ENCODE peak calls at places on chromosomes 6 and 20, in seven cellular contexts. One of them, this sample, is unnamed.

GRCh38 chr6:2848851-2849250 is 7.2 kb upstream of the SERPINB1 start:
- DNase-seq in AG10803: no peak
- DNase-seq in hepatocyte: no peak
- DNase-seq in mucosa of descending colon: peak; percentile 69
- DNase-seq in stomach: peak; percentile 49
- DNase-seq in endothelial cell: no peak
- DNase-seq in cardiac muscle cell: no peak
- DNase-seq in this sample: no peak

GRCh38 chr6:25389501-25389900 is 110.3 kb downstream of the CARMIL1 start:
- DNase-seq in AG10803: peak; percentile 52
- DNase-seq in hepatocyte: no peak
- DNase-seq in mucosa of descending colon: no peak
- DNase-seq in stomach: no peak
- DNase-seq in endothelial cell: no peak
- DNase-seq in cardiac muscle cell: peak; percentile 70
- DNase-seq in this sample: no peak

GRCh38 chr6:154766993-154767392 is 33.8 kb downstream of the SCAF8 start:
- DNase-seq in AG10803: peak; percentile 49
- DNase-seq in hepatocyte: no peak
- DNase-seq in mucosa of descending colon: no peak
- DNase-seq in stomach: no peak
- DNase-seq in endothelial cell: no peak
- DNase-seq in cardiac muscle cell: peak; percentile 33
- DNase-seq in this sample: no peak

GRCh38 chr20:34300809-34301586 is 2.2 kb downstream of the AHCY start:
- DNase-seq in AG10803: no peak
- DNase-seq in hepatocyte: peak; percentile 40
- DNase-seq in mucosa of descending colon: no peak
- DNase-seq in stomach: no peak
- DNase-seq in endothelial cell: no peak
- DNase-seq in cardiac muscle cell: no peak
- DNase-seq in this sample: no peak

GRCh38 chr6:131849799-131850198 is 42.0 kb downstream of the ENPP1 start:
- DNase-seq in AG10803: no peak
- DNase-seq in hepatocyte: no peak
- DNase-seq in mucosa of descending colon: no peak
- DNase-seq in stomach: no peak
- DNase-seq in endothelial cell: no peak
- DNase-seq in cardiac muscle cell: no peak
- DNase-seq in this sample: no peak

GRCh38 chr6:121848523-121849255 is 413.2 kb downstream of the GJA1 start:
- DNase-seq in AG10803: peak; percentile 34
- DNase-seq in hepatocyte: no peak
- DNase-seq in mucosa of descending colon: no peak
- DNase-seq in stomach: no peak
- DNase-seq in endothelial cell: no peak
- DNase-seq in cardiac muscle cell: no peak
- DNase-seq in this sample: no peak

GRCh38 chr6:17439243-17439993 is 46.0 kb downstream of the CAP2 start:
- DNase-seq in AG10803: no peak
- DNase-seq in hepatocyte: no peak
- DNase-seq in mucosa of descending colon: no peak
- DNase-seq in stomach: no peak
- DNase-seq in endothelial cell: no peak
- DNase-seq in cardiac muscle cell: no peak
- DNase-seq in this sample: no peak

GRCh38 chr6:134081506-134081905 is 29.1 kb upstream of the SLC2A12 start:
- DNase-seq in AG10803: no peak
- DNase-seq in hepatocyte: no peak
- DNase-seq in mucosa of descending colon: no peak
- DNase-seq in stomach: no peak
- DNase-seq in endothelial cell: no peak
- DNase-seq in cardiac muscle cell: no peak
- DNase-seq in this sample: no peak

GRCh38 chr6:167351656-167352354 is 26.9 kb downstream of the TTLL2 start:
- DNase-seq in AG10803: no peak
- DNase-seq in hepatocyte: no peak
- DNase-seq in mucosa of descending colon: no peak
- DNase-seq in stomach: no peak
- DNase-seq in endothelial cell: no peak
- DNase-seq in cardiac muscle cell: no peak
- DNase-seq in this sample: no peak

GRCh38 chr6:125749112-125749863 is at the start of gene HEY2:
- DNase-seq in AG10803: peak; percentile 83
- DNase-seq in hepatocyte: peak; percentile 96
- DNase-seq in mucosa of descending colon: peak; percentile 95
- DNase-seq in stomach: peak; percentile 95
- DNase-seq in endothelial cell: peak; percentile 98
- DNase-seq in cardiac muscle cell: peak; percentile 96
- DNase-seq in this sample: peak; percentile 92

GRCh38 chr6:109449789-109450673 is 5.5 kb downstream of the MICAL1 start:
- DNase-seq in AG10803: no peak
- DNase-seq in hepatocyte: no peak
- DNase-seq in mucosa of descending colon: no peak
- DNase-seq in stomach: no peak
- DNase-seq in endothelial cell: no peak
- DNase-seq in cardiac muscle cell: no peak
- DNase-seq in this sample: no peak

GRCh38 chr6:18561006-18561750 is 174.0 kb downstream of the RNF144B start:
- DNase-seq in AG10803: no peak
- DNase-seq in hepatocyte: no peak
- DNase-seq in mucosa of descending colon: no peak
- DNase-seq in stomach: no peak
- DNase-seq in endothelial cell: no peak
- DNase-seq in cardiac muscle cell: peak; percentile 52
- DNase-seq in this sample: no peak

GRCh38 chr20:57879437-57880115 is 169.8 kb upstream of the PMEPA1 start:
- DNase-seq in AG10803: no peak
- DNase-seq in hepatocyte: no peak
- DNase-seq in mucosa of descending colon: no peak
- DNase-seq in stomach: no peak
- DNase-seq in endothelial cell: no peak
- DNase-seq in cardiac muscle cell: no peak
- DNase-seq in this sample: no peak

GRCh38 chr20:51731771-51732453 is 36.3 kb downstream of the ATP9A start:
- DNase-seq in AG10803: no peak
- DNase-seq in hepatocyte: peak; percentile 34
- DNase-seq in mucosa of descending colon: no peak
- DNase-seq in stomach: no peak
- DNase-seq in endothelial cell: no peak
- DNase-seq in cardiac muscle cell: peak; percentile 28
- DNase-seq in this sample: no peak

GRCh38 chr6:82017316-82017715 is 230.2 kb downstream of the IBTK start:
- DNase-seq in AG10803: peak; percentile 90
- DNase-seq in hepatocyte: peak; percentile 85
- DNase-seq in mucosa of descending colon: no peak
- DNase-seq in stomach: no peak
- DNase-seq in endothelial cell: no peak
- DNase-seq in cardiac muscle cell: peak; percentile 86
- DNase-seq in this sample: no peak

GRCh38 chr6:11230158-11231107 is 2.0 kb downstream of the NEDD9 start:
- DNase-seq in AG10803: no peak
- DNase-seq in hepatocyte: no peak
- DNase-seq in mucosa of descending colon: no peak
- DNase-seq in stomach: no peak
- DNase-seq in endothelial cell: no peak
- DNase-seq in cardiac muscle cell: no peak
- DNase-seq in this sample: no peak

GRCh38 chr6:82955841-82956240 is 109.8 kb downstream of the UBE3D start:
- DNase-seq in AG10803: peak; percentile 92
- DNase-seq in hepatocyte: no peak
- DNase-seq in mucosa of descending colon: no peak
- DNase-seq in stomach: no peak
- DNase-seq in endothelial cell: no peak
- DNase-seq in cardiac muscle cell: no peak
- DNase-seq in this sample: no peak

GRCh38 chr6:130872250-130873095 is 45.3 kb downstream of the SMLR1 start:
- DNase-seq in AG10803: peak; percentile 47
- DNase-seq in hepatocyte: peak; percentile 81
- DNase-seq in mucosa of descending colon: peak; percentile 79
- DNase-seq in stomach: peak; percentile 73
- DNase-seq in endothelial cell: peak; percentile 73
- DNase-seq in cardiac muscle cell: peak; percentile 66
- DNase-seq in this sample: peak; percentile 37

GRCh38 chr6:7813704-7814103 is 87.8 kb downstream of the BMP6 start:
- DNase-seq in AG10803: no peak
- DNase-seq in hepatocyte: no peak
- DNase-seq in mucosa of descending colon: no peak
- DNase-seq in stomach: no peak
- DNase-seq in endothelial cell: no peak
- DNase-seq in cardiac muscle cell: no peak
- DNase-seq in this sample: no peak

GRCh38 chr6:162856885-162857284 is 129.1 kb downstream of the PACRG start:
- DNase-seq in AG10803: peak; percentile 82
- DNase-seq in hepatocyte: peak; percentile 80
- DNase-seq in mucosa of descending colon: no peak
- DNase-seq in stomach: no peak
- DNase-seq in endothelial cell: peak; percentile 50
- DNase-seq in cardiac muscle cell: peak; percentile 89
- DNase-seq in this sample: no peak

GRCh38 chr6:13156381-13156780 is 172.0 kb downstream of the TBC1D7 start:
- DNase-seq in AG10803: peak; percentile 46
- DNase-seq in hepatocyte: no peak
- DNase-seq in mucosa of descending colon: no peak
- DNase-seq in stomach: no peak
- DNase-seq in endothelial cell: no peak
- DNase-seq in cardiac muscle cell: no peak
- DNase-seq in this sample: no peak

GRCh38 chr6:136751478-136751956 is 40.8 kb downstream of the MAP3K5 start:
- DNase-seq in AG10803: peak; percentile 78
- DNase-seq in hepatocyte: no peak
- DNase-seq in mucosa of descending colon: no peak
- DNase-seq in stomach: no peak
- DNase-seq in endothelial cell: no peak
- DNase-seq in cardiac muscle cell: no peak
- DNase-seq in this sample: no peak

GRCh38 chr6:84271086-84271716 is 43.8 kb upstream of the CEP162 start:
- DNase-seq in AG10803: no peak
- DNase-seq in hepatocyte: no peak
- DNase-seq in mucosa of descending colon: no peak
- DNase-seq in stomach: no peak
- DNase-seq in endothelial cell: no peak
- DNase-seq in cardiac muscle cell: no peak
- DNase-seq in this sample: no peak

GRCh38 chr6:55012454-55012853 is 161.9 kb upstream of the HCRTR2 start:
- DNase-seq in AG10803: no peak
- DNase-seq in hepatocyte: no peak
- DNase-seq in mucosa of descending colon: no peak
- DNase-seq in stomach: no peak
- DNase-seq in endothelial cell: no peak
- DNase-seq in cardiac muscle cell: no peak
- DNase-seq in this sample: no peak

GRCh38 chr6:55009114-55009513 is 162.5 kb downstream of the FAM83B start:
- DNase-seq in AG10803: no peak
- DNase-seq in hepatocyte: no peak
- DNase-seq in mucosa of descending colon: no peak
- DNase-seq in stomach: no peak
- DNase-seq in endothelial cell: no peak
- DNase-seq in cardiac muscle cell: no peak
- DNase-seq in this sample: no peak

GRCh38 chr6:55014321-55015088 is 159.8 kb upstream of the HCRTR2 start:
- DNase-seq in AG10803: peak; percentile 33
- DNase-seq in hepatocyte: no peak
- DNase-seq in mucosa of descending colon: no peak
- DNase-seq in stomach: no peak
- DNase-seq in endothelial cell: no peak
- DNase-seq in cardiac muscle cell: no peak
- DNase-seq in this sample: no peak

GRCh38 chr6:55016261-55016660 is 158.1 kb upstream of the HCRTR2 start:
- DNase-seq in AG10803: no peak
- DNase-seq in hepatocyte: no peak
- DNase-seq in mucosa of descending colon: no peak
- DNase-seq in stomach: no peak
- DNase-seq in endothelial cell: no peak
- DNase-seq in cardiac muscle cell: no peak
- DNase-seq in this sample: no peak

DNA sequence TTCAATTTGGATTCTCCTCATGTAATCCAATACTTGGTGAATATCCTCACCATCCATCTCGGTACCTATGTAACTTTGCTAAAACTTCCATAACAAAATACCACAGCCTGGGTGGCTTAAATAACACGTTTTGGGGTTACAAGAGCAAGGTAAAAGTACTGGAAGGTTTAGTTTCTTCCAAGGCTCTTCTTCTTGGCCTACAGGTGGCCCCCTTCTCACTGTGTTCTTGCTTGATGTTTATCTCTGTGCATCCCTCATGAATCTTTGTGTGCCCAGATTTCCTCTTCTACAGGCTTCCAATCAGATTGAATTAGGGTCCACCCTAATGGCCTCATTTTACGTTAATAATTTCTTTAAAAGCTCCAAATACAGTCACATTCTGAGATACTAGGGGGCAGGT is 163.3 kb upstream of the HCRTR2 start:
- DNase-seq in AG10803: no peak
- DNase-seq in hepatocyte: no peak
- DNase-seq in mucosa of descending colon: no peak
- DNase-seq in stomach: no peak
- DNase-seq in endothelial cell: no peak
- DNase-seq in cardiac muscle cell: no peak
- DNase-seq in this sample: no peak
- TF ChIP-seq CTCF in AG10803: no peak
- TF ChIP-seq CTCF in hepatocyte: no peak
- TF ChIP-seq CTCF in mucosa of descending colon: no peak
- TF ChIP-seq CTCF in stomach: no peak
- TF ChIP-seq CTCF in endothelial cell: no peak
- TF ChIP-seq CTCF in cardiac muscle cell: no peak
- TF ChIP-seq CTCF in this sample: no peak

DNA sequence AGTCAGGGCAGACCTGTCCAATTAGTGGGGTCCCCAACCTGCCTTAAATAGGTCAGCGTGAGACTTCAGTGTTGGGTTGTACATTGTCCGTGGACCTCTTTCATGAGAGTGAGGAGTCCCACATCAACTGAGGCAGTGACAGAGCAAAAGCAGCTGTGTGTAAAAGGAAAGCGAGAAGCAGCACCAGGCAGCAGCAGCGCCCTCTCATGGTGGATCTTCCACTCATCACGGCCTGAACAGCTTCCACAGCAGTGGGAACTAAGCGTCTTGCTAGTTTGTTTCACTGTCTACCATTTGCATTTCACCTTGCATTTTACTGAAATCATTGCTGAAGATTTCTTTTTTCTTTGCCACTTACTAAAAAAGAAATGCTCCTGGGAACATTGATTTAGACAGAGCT is 333.8 kb downstream of the PKHD1 start:
- DNase-seq in AG10803: no peak
- DNase-seq in hepatocyte: peak; percentile 31
- DNase-seq in mucosa of descending colon: peak; percentile 29
- DNase-seq in stomach: peak; percentile 28
- DNase-seq in endothelial cell: peak; percentile 70
- DNase-seq in cardiac muscle cell: no peak
- DNase-seq in this sample: no peak
- TF ChIP-seq CTCF in AG10803: no peak
- TF ChIP-seq CTCF in hepatocyte: peak; percentile 40
- TF ChIP-seq CTCF in mucosa of descending colon: no peak
- TF ChIP-seq CTCF in stomach: no peak
- TF ChIP-seq CTCF in endothelial cell: peak; percentile 49
- TF ChIP-seq CTCF in cardiac muscle cell: no peak
- TF ChIP-seq CTCF in this sample: no peak

GRCh38 chr6:56708810-56709597 is 66.3 kb upstream of the DST start:
- DNase-seq in AG10803: peak; percentile 85
- DNase-seq in hepatocyte: peak; percentile 78
- DNase-seq in mucosa of descending colon: no peak
- DNase-seq in stomach: no peak
- DNase-seq in endothelial cell: no peak
- DNase-seq in cardiac muscle cell: peak; percentile 77
- DNase-seq in this sample: no peak
- TF ChIP-seq CTCF in AG10803: peak; percentile 63
- TF ChIP-seq CTCF in hepatocyte: peak; percentile 73
- TF ChIP-seq CTCF in mucosa of descending colon: peak; percentile 25
- TF ChIP-seq CTCF in stomach: no peak
- TF ChIP-seq CTCF in endothelial cell: peak; percentile 87
- TF ChIP-seq CTCF in cardiac muscle cell: peak; percentile 59
- TF ChIP-seq CTCF in this sample: no peak

GRCh38 chr6:127462391-127462790 is 3.2 kb upstream of the KIAA0408 start:
- DNase-seq in AG10803: peak; percentile 6
- DNase-seq in hepatocyte: no peak
- DNase-seq in mucosa of descending colon: no peak
- DNase-seq in stomach: no peak
- DNase-seq in endothelial cell: no peak
- DNase-seq in cardiac muscle cell: no peak
- DNase-seq in this sample: no peak
- TF ChIP-seq CTCF in AG10803: no peak
- TF ChIP-seq CTCF in hepatocyte: no peak
- TF ChIP-seq CTCF in mucosa of descending colon: no peak
- TF ChIP-seq CTCF in stomach: no peak
- TF ChIP-seq CTCF in endothelial cell: no peak
- TF ChIP-seq CTCF in cardiac muscle cell: no peak
- TF ChIP-seq CTCF in this sample: no peak

This sample was measured in activated B cell treated with CpG ODN at 0.5 μM for 24 hours.